ENCODE peak calls at places on chromosomes 4 and X, in four cellular contexts. X is HepG2, C is K562, Z is GM12878. U is an unnamed sample.

GRCh38 chrX:111041018-111041462 is 55.0 kb upstream of the PAK3 start:
- DNase-seq in X (peak; percentile 9), C (no peak), Z (no peak), U (no peak)

GRCh38 chrX:125998432-125998831 is 167.7 kb downstream of the DCAF12L2 start:
- DNase-seq in X (no peak), C (no peak), Z (no peak), U (peak; percentile 16)

GRCh38 chr4:152540941-152541340 is 5.0 kb upstream of the FBXW7 start:
- DNase-seq in X (no peak), C (no peak), Z (no peak), U (no peak)

GRCh38 chr4:100933628-100934027 is 413.7 kb downstream of the PPP3CA start:
- DNase-seq in X (no peak), C (no peak), Z (no peak), U (no peak)

GRCh38 chr4:53075162-53075785 is 213.2 kb downstream of the RASL11B start:
- DNase-seq in X (no peak), C (no peak), Z (peak; percentile 13), U (no peak)

GRCh38 chr4:88937081-88937480 is 119.9 kb downstream of the FAM13A start:
- DNase-seq in X (no peak), C (no peak), Z (no peak), U (no peak)

GRCh38 chrX:72466493-72466892 is 106.2 kb downstream of the HDAC8 start:
- DNase-seq in X (no peak), C (no peak), Z (no peak), U (no peak)

GRCh38 chr4:125392683-125393082 is 77.9 kb downstream of the FAT4 start:
- DNase-seq in X (no peak), C (no peak), Z (no peak), U (no peak)

GRCh38 chrX:12802741-12803140 is 11.5 kb downstream of the PRPS2 start:
- DNase-seq in X (no peak), C (no peak), Z (no peak), U (no peak)

GRCh38 chr4:27357283-27357682 is 496.6 kb downstream of the STIM2 start:
- DNase-seq in X (no peak), C (no peak), Z (no peak), U (no peak)

GRCh38 chr4:186948361-186949291 is 225.0 kb upstream of the FAT1 start:
- DNase-seq in X (no peak), C (no peak), Z (no peak), U (peak; percentile 35)

GRCh38 chr4:133839326-133839725 is 362.3 kb downstream of the PABPC4L start:
- DNase-seq in X (no peak), C (no peak), Z (no peak), U (no peak)
- TF ChIP-seq FOXM1 in X (no peak), C (no peak), Z (no peak), U (no peak)

GRCh38 chrX:150212672-150213480 is 150.2 kb upstream of the MAMLD1 start:
- DNase-seq in X (no peak), C (no peak), Z (no peak), U (no peak)
- TF ChIP-seq FOXK2 in X (no peak), C (no peak), Z (no peak), U (no peak)

DNA sequence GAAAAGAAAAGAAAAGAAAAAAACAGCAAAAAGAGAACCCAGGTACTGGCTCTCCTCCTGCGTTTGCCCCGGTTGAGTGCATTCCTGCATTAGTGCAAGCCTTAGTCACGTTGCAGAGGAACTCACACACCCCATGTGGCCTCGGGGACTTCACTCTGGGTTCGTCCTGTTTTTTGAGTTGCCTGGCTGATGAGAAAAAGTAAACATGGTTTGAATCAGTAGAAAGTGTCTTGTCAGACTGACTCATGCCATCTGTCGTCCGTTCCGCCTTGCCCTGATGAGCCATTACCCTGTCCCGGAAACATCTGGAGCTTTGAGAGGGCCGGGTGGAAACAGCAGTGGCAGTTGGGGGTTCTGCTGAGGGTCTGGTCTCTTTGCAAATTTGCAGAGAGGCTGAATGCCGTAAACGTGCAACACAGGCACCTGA is 16.3 kb downstream of the CD99 start:
- DNase-seq in X (peak; percentile 84), C (no peak), Z (peak; percentile 95), U (no peak)
- TF ChIP-seq FOXM1 in X (no peak), C (no peak), Z (no peak), U (no peak)

DNA sequence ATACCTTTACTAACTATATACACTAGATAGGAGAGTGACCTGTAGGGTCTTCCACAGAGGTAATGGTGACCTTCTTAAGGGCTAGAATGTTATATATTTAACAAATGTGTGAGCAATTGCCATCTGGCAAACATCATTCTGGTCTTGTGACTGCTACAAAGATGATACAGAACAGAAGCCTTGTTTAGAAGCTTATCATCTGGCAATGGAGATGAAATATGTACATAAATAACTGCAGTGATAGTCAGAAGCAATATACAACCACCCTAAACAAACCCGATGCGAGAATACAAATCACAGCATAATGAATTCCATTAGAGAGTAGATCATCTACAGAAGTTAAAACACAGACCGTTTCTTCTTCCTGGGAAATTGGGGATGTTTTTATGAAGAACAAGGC is 952.7 kb upstream of the SLIT2 start:
- DNase-seq in X (no peak), C (no peak), Z (no peak), U (no peak)
- TF ChIP-seq FOXK2 in X (no peak), C (no peak), Z (no peak), U (no peak)

DNA sequence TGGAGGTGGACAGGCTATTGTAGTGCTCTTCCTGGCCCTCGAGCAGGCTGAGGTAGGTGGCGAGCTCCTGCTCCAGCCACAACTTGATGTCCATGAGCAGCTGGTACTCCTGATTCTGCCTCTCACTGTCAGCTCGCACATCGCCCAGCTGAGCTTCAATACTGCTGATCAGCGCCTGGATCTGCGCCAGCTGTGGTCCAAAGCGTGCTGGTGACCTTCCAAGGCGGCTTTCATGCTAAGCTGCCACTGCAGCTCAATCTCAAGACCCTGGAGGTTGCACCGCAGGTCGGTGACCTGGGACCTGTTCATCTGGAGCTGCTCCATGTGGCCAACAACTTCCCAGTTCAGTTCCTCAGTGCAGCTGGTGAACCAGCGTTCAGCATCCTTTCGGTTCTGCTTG is 31.2 kb downstream of the LRIT3 start:
- DNase-seq in X (no peak), C (no peak), Z (no peak), U (no peak)
- TF ChIP-seq FOXM1 in X (no peak), C (no peak), Z (no peak), U (no peak)

DNA sequence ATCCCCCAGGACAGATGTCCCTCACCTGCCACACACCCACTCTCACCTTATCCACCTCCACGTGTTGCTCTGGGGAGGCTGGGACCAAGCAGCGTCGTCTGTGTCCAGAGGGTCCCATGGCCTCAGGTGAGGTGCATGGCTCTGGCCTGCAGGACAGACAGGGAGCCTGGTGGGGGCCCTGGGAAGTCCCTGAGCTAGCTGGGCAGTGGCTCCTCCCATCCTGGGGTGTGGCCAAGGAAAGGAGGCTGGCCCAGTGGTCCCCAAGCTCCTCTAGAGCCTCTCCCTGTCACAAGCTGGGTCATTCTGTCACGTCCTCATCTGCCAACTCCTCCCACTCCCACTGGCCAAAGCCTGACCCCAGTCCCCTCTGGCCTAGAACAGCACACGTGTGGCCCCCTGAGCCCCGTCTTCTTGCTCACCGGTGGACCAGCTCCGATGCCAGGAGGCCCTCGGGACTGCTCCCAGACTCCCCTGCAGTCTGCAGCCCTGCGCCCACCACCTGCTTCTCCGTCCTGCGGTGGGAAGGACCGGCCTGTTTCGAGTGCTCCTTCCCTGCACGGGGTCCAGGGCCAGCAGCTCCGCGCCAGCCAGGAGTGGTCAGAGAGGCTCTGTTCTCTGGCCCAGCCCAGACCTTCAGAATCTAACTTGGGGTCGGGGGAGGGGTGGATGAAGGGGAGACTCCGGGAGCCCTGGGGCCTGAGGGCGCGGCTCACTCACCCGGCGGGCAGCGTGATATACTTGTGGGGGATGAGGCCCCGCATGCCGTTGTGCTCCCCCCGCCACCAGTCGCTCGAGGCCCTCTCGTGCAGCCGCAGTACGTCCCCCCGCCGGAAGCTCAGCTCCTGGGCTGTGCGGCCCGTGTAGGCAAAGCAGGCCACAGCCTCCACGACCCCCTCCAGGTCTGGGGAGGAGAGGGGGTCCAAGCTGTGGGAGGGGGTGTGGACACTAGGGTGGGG is 4.8 kb downstream of the AVPR2 start:
- DNase-seq in X (peak; percentile 10), C (peak; percentile 77), Z (no peak), U (peak; percentile 44)
- TF ChIP-seq FOXK2 in X (no peak), C (no peak), Z (no peak), U (no peak)